ENCODE peak calls at places on chromosomes 12 and 14, in six cellular contexts. One of them, this sample, is unnamed.

GRCh38 chr12:5505751-5506150 is 73.8 kb downstream of the NTF3 start:
- DNase-seq in H9: peak
- DNase-seq in GM12865: no peak
- DNase-seq in heart left ventricle: no peak
- DNase-seq in lung: no peak
- DNase-seq in omental fat pad: no peak
- DNase-seq in this sample: no peak

GRCh38 chr14:83085141-83085540 is 1551.5 kb upstream of the SEL1L start:
- DNase-seq in GM12865: no peak
- DNase-seq in lung: no peak
- DNase-seq in heart left ventricle: no peak
- DNase-seq in H9: no peak
- DNase-seq in omental fat pad: no peak
- DNase-seq in this sample: no peak

GRCh38 chr12:101939856-101940265 is 62.5 kb downstream of the DRAM1 start:
- DNase-seq in omental fat pad: no peak
- DNase-seq in lung: peak
- DNase-seq in heart left ventricle: peak
- DNase-seq in H9: peak
- DNase-seq in GM12865: peak
- DNase-seq in this sample: peak

GRCh38 chr12:131077931-131078391 is 124.3 kb downstream of the ADGRD1 start:
- DNase-seq in GM12865: no peak
- DNase-seq in heart left ventricle: no peak
- DNase-seq in H9: peak
- DNase-seq in omental fat pad: no peak
- DNase-seq in lung: no peak
- DNase-seq in this sample: no peak

GRCh38 chr14:86777950-86778602 is 1214.9 kb downstream of the GALC start:
- DNase-seq in lung: no peak
- DNase-seq in H9: no peak
- DNase-seq in heart left ventricle: no peak
- DNase-seq in GM12865: no peak
- DNase-seq in omental fat pad: no peak
- DNase-seq in this sample: no peak

GRCh38 chr14:60956202-60956601 is 24.7 kb downstream of the TRMT5 start:
- DNase-seq in lung: no peak
- DNase-seq in GM12865: no peak
- DNase-seq in omental fat pad: no peak
- DNase-seq in heart left ventricle: no peak
- DNase-seq in H9: no peak
- DNase-seq in this sample: no peak

GRCh38 chr12:82517027-82517426 is 158.7 kb downstream of the METTL25 start:
- DNase-seq in GM12865: peak
- DNase-seq in heart left ventricle: no peak
- DNase-seq in H9: peak
- DNase-seq in omental fat pad: no peak
- DNase-seq in lung: no peak
- DNase-seq in this sample: peak

GRCh38 chr12:77388611-77389265 is 323.4 kb upstream of the E2F7 start:
- DNase-seq in H9: no peak
- DNase-seq in heart left ventricle: no peak
- DNase-seq in GM12865: no peak
- DNase-seq in lung: no peak
- DNase-seq in omental fat pad: no peak
- DNase-seq in this sample: no peak

GRCh38 chr12:1972856-1973317 is 31.4 kb downstream of the DCP1B start:
- DNase-seq in omental fat pad: no peak
- DNase-seq in GM12865: no peak
- DNase-seq in H9: no peak
- DNase-seq in heart left ventricle: peak
- DNase-seq in lung: no peak
- DNase-seq in this sample: no peak

GRCh38 chr12:124633269-124633953 is 66.0 kb upstream of the NCOR2 start:
- DNase-seq in GM12865: no peak
- DNase-seq in lung: no peak
- DNase-seq in heart left ventricle: no peak
- DNase-seq in H9: no peak
- DNase-seq in omental fat pad: no peak
- DNase-seq in this sample: peak

GRCh38 chr14:95098984-95099599 is 58.2 kb downstream of the DICER1 start:
- DNase-seq in omental fat pad: no peak
- DNase-seq in GM12865: peak
- DNase-seq in H9: peak
- DNase-seq in heart left ventricle: peak
- DNase-seq in lung: peak
- DNase-seq in this sample: peak

GRCh38 chr14:100060766-100061165 is 4.5 kb upstream of the EVL start:
- DNase-seq in H9: no peak
- DNase-seq in lung: no peak
- DNase-seq in heart left ventricle: no peak
- DNase-seq in omental fat pad: no peak
- DNase-seq in GM12865: no peak
- DNase-seq in this sample: no peak

GRCh38 chr12:123369209-123369608 is 4.6 kb upstream of the SBNO1 start:
- DNase-seq in omental fat pad: no peak
- DNase-seq in heart left ventricle: no peak
- DNase-seq in GM12865: no peak
- DNase-seq in H9: no peak
- DNase-seq in lung: no peak
- DNase-seq in this sample: no peak

GRCh38 chr14:34554540-34555250 is 15.2 kb upstream of the EAPP start:
- DNase-seq in GM12865: no peak
- DNase-seq in lung: no peak
- DNase-seq in H9: no peak
- DNase-seq in heart left ventricle: no peak
- DNase-seq in omental fat pad: no peak
- DNase-seq in this sample: no peak

GRCh38 chr12:99257672-99258071 is 389.9 kb upstream of the GARIN6 start:
- DNase-seq in omental fat pad: no peak
- DNase-seq in H9: no peak
- DNase-seq in heart left ventricle: no peak
- DNase-seq in GM12865: no peak
- DNase-seq in lung: no peak
- DNase-seq in this sample: no peak

GRCh38 chr14:80325688-80326087 is 114.4 kb upstream of the DIO2 start:
- DNase-seq in H9: no peak
- DNase-seq in heart left ventricle: no peak
- DNase-seq in omental fat pad: no peak
- DNase-seq in GM12865: no peak
- DNase-seq in lung: no peak
- DNase-seq in this sample: no peak

GRCh38 chr12:115444336-115444735 is 760.4 kb upstream of the TBX3 start:
- DNase-seq in heart left ventricle: no peak
- DNase-seq in GM12865: no peak
- DNase-seq in lung: no peak
- DNase-seq in H9: no peak
- DNase-seq in omental fat pad: no peak
- DNase-seq in this sample: no peak

GRCh38 chr12:101076940-101077351 is 133.1 kb downstream of the SLC5A8 start:
- DNase-seq in GM12865: no peak
- DNase-seq in H9: no peak
- DNase-seq in lung: no peak
- DNase-seq in heart left ventricle: no peak
- DNase-seq in omental fat pad: no peak
- DNase-seq in this sample: no peak

GRCh38 chr12:85468356-85469157 is 188.5 kb downstream of the ALX1 start:
- DNase-seq in lung: peak
- DNase-seq in GM12865: peak
- DNase-seq in omental fat pad: no peak
- DNase-seq in heart left ventricle: no peak
- DNase-seq in H9: peak
- DNase-seq in this sample: peak

GRCh38 chr12:91055976-91056375 is 1.8 kb downstream of the KERA start:
- DNase-seq in H9: no peak
- DNase-seq in GM12865: no peak
- DNase-seq in omental fat pad: no peak
- DNase-seq in lung: no peak
- DNase-seq in heart left ventricle: no peak
- DNase-seq in this sample: no peak

GRCh38 chr12:27142102-27142721 is 59.8 kb upstream of the C12orf71 start:
- DNase-seq in lung: peak
- DNase-seq in heart left ventricle: peak
- DNase-seq in H9: peak
- DNase-seq in omental fat pad: no peak
- DNase-seq in GM12865: peak
- DNase-seq in this sample: peak

GRCh38 chr12:80553316-80553715 is 109.3 kb downstream of the PTPRQ start:
- DNase-seq in GM12865: no peak
- DNase-seq in heart left ventricle: no peak
- DNase-seq in H9: no peak
- DNase-seq in lung: no peak
- DNase-seq in omental fat pad: no peak
- DNase-seq in this sample: no peak

GRCh38 chr14:23551266-23552028 is at the start of gene ZFHX2:
- DNase-seq in GM12865: peak
- DNase-seq in lung: peak
- DNase-seq in heart left ventricle: peak
- DNase-seq in omental fat pad: peak
- DNase-seq in H9: peak
- DNase-seq in this sample: peak

GRCh38 chr14:36604757-36605505 is 22.5 kb upstream of the NKX2-8 start:
- DNase-seq in lung: peak
- DNase-seq in H9: peak
- DNase-seq in omental fat pad: no peak
- DNase-seq in heart left ventricle: no peak
- DNase-seq in GM12865: peak
- DNase-seq in this sample: peak

GRCh38 chr12:124852329-124852831 is 11.3 kb downstream of the SCARB1 start:
- DNase-seq in omental fat pad: no peak
- DNase-seq in GM12865: no peak
- DNase-seq in H9: no peak
- DNase-seq in lung: peak
- DNase-seq in heart left ventricle: peak
- DNase-seq in this sample: peak

GRCh38 chr14:30855345-30856037 is 18.9 kb upstream of the COCH start:
- DNase-seq in heart left ventricle: no peak
- DNase-seq in lung: no peak
- DNase-seq in H9: no peak
- DNase-seq in omental fat pad: no peak
- DNase-seq in GM12865: peak
- DNase-seq in this sample: no peak

GRCh38 chr14:95272057-95272456 is 47.7 kb downstream of the CLMN start:
- DNase-seq in heart left ventricle: no peak
- DNase-seq in H9: no peak
- DNase-seq in lung: no peak
- DNase-seq in omental fat pad: no peak
- DNase-seq in GM12865: no peak
- DNase-seq in this sample: peak

DNA sequence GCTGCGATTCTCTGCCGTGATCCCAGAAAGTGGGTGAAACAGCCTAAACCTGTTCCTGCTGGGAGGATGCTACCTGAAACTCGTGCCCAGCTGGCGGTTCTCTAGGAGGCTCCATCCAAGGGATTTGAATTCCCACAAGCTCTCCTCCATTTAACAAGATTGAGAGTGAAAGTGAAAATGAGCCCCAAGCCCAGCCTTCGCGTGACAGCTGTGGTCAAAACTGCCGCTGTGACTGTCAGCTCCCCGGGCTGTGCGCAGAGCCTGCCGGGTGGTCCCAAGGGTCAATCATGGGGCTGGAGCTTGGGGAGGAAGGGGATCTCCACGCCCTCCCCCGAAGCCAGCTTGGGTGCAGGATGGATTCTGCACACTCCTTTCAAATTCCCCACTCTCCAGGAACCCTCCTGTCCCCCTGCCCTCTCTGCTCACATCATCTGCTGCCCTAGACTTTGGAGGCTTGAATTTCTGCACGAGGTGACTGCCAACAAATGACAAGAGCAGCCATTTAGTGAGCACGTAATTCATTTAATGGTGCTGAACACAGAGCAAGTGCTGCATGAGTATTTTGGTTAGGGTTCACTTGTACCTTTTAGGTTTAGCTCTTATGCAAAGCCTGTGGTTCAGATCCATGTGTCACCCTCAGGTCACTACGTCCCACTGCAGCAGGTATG is 5.3 kb downstream of the ASB2 start:
- DNase-seq in heart left ventricle: no peak
- DNase-seq in H9: no peak
- DNase-seq in omental fat pad: no peak
- DNase-seq in GM12865: peak
- DNase-seq in lung: no peak
- DNase-seq in this sample: no peak
- TF ChIP-seq CTCF in heart left ventricle: no peak
- TF ChIP-seq CTCF in H9: no peak
- TF ChIP-seq CTCF in omental fat pad: no peak
- TF ChIP-seq CTCF in GM12865: no peak
- TF ChIP-seq CTCF in lung: no peak
- TF ChIP-seq CTCF in this sample: no peak

DNA sequence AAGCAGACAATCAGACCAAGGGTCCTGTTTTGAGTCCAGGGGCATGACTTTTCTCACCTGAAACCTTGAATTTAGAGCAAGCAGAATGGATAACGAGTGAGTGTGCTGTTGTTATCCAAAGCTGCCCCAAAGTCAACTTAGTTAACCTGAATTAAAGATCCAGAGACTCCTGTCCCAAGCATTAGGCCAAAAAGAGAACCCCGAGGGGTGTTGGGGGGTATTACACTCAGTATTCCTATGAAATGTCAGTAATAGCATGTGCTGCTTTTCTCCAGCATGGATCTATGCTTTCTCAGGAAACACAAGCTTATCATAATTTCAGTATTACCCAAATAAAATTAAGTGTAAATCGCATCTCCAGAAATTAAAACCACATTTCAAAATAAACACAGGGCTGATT is 19.0 kb downstream of the EIF4B start:
- DNase-seq in H9: no peak
- DNase-seq in omental fat pad: no peak
- DNase-seq in GM12865: no peak
- DNase-seq in lung: no peak
- DNase-seq in heart left ventricle: no peak
- DNase-seq in this sample: no peak
- TF ChIP-seq CTCF in H9: no peak
- TF ChIP-seq CTCF in omental fat pad: no peak
- TF ChIP-seq CTCF in GM12865: no peak
- TF ChIP-seq CTCF in lung: no peak
- TF ChIP-seq CTCF in heart left ventricle: no peak
- TF ChIP-seq CTCF in this sample: no peak

GRCh38 chr12:106709068-106709511 is 65.4 kb upstream of the RIC8B start:
- DNase-seq in omental fat pad: no peak
- DNase-seq in GM12865: no peak
- DNase-seq in H9: no peak
- DNase-seq in lung: peak
- DNase-seq in heart left ventricle: no peak
- DNase-seq in this sample: no peak
- TF ChIP-seq CTCF in omental fat pad: no peak
- TF ChIP-seq CTCF in GM12865: no peak
- TF ChIP-seq CTCF in H9: no peak
- TF ChIP-seq CTCF in lung: no peak
- TF ChIP-seq CTCF in heart left ventricle: no peak
- TF ChIP-seq CTCF in this sample: no peak

DNA sequence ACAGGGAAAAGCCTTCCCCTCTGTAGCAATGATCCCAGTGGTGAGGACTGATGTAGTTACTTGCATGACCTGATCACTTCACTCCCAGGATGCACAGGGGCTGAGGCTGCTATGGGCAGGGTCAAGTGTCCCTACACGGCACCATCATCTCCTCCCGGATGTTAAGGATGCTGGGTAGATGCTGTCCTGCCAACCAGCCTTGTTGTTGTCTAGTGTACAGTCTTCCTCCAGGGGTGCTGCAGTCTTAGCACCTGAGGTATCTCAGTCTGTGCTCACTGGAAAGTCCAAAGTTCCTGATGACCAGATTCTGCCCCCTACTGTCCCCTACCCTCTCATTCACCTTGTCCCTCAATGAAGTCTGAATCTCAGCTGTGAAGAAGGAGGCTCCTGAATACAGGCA is 20.1 kb downstream of the CPM start:
- DNase-seq in GM12865: no peak
- DNase-seq in lung: no peak
- DNase-seq in omental fat pad: no peak
- DNase-seq in heart left ventricle: no peak
- DNase-seq in H9: no peak
- DNase-seq in this sample: no peak
- TF ChIP-seq CTCF in GM12865: no peak
- TF ChIP-seq CTCF in lung: no peak
- TF ChIP-seq CTCF in omental fat pad: no peak
- TF ChIP-seq CTCF in heart left ventricle: no peak
- TF ChIP-seq CTCF in H9: peak
- TF ChIP-seq CTCF in this sample: no peak

This sample was measured in Calu3.